ENCODE peak calls at places on chromosomes 11 and 22, in six cellular contexts. S is HCT116, Q is HepG2, R is H1, M is K562, Y is GM12878. L is an unnamed sample.

GRCh38 chr11:70501026-70501901 is 102.9 kb downstream of the CTTN start:
- DNase-seq in M (no peak), R (no peak), S (no peak), Y (no peak), Q (no peak), L (no peak)

GRCh38 chr11:27716850-27717249 is 16.6 kb upstream of the BDNF start:
- DNase-seq in M (no peak), Y (no peak), R (no peak), S (no peak), Q (no peak), L (no peak)

GRCh38 chr11:67543585-67543984 is 20.3 kb upstream of the CABP2 start:
- DNase-seq in M (no peak), S (no peak), Q (no peak), Y (no peak), R (no peak), L (no peak)

GRCh38 chr11:86811637-86812321 is 11.4 kb downstream of the PRSS23 start:
- DNase-seq in M (no peak), Q (no peak), R (no peak), S (peak), Y (no peak), L (peak)

GRCh38 chr22:23862103-23862502 is 4.4 kb downstream of the SLC2A11 start:
- DNase-seq in Q (no peak), S (peak), R (peak), Y (no peak), M (peak), L (no peak)

GRCh38 chr22:23248583-23248982 is 68.3 kb downstream of the BCR start:
- DNase-seq in R (no peak), M (peak), Q (peak), S (no peak), Y (no peak), L (no peak)

GRCh38 chr11:46826310-46827044 is 19.6 kb downstream of the CKAP5 start:
- DNase-seq in M (peak), Q (peak), S (peak), Y (no peak), R (peak), L (peak)

GRCh38 chr22:40651563-40652501 is 15.3 kb upstream of the MRTFA start:
- DNase-seq in Y (no peak), S (peak), Q (peak), M (peak), R (peak), L (no peak)

GRCh38 chr11:88171982-88172381 is 3.3 kb downstream of the RAB38 start:
- DNase-seq in M (no peak), R (no peak), S (no peak), Q (no peak), Y (no peak), L (no peak)

GRCh38 chr22:37121887-37122591 is 12.5 kb upstream of the TMPRSS6 start:
- DNase-seq in S (no peak), Q (peak), R (no peak), Y (peak), M (no peak), L (no peak)

GRCh38 chr11:108713076-108713790 is 48.4 kb downstream of the DDX10 start:
- DNase-seq in Y (peak), S (no peak), R (no peak), M (no peak), Q (no peak), L (no peak)

GRCh38 chr11:121119444-121119843 is 18.4 kb downstream of the TECTA start:
- DNase-seq in Y (no peak), M (no peak), S (no peak), Q (no peak), R (no peak), L (no peak)

GRCh38 chr11:112270551-112271180 is 10.0 kb upstream of the PLET1 start:
- DNase-seq in M (peak), S (no peak), R (no peak), Q (no peak), Y (no peak), L (no peak)

GRCh38 chr11:106306942-106307341 is 229.5 kb downstream of the AASDHPPT start:
- DNase-seq in Q (no peak), R (no peak), S (no peak), M (no peak), Y (no peak), L (no peak)

GRCh38 chr11:19605500-19606371 is 106.9 kb upstream of the NAV2 start:
- DNase-seq in Y (no peak), R (no peak), M (no peak), S (no peak), Q (no peak), L (no peak)

GRCh38 chr11:72807021-72807693 is 7.1 kb upstream of the ATG16L2 start:
- DNase-seq in M (no peak), R (no peak), S (no peak), Y (no peak), Q (peak), L (no peak)

GRCh38 chr11:46117842-46118241 is 3.4 kb downstream of the PHF21A start:
- DNase-seq in R (no peak), Q (no peak), S (no peak), M (peak), Y (no peak), L (no peak)

GRCh38 chr11:83044958-83045712 is 26.6 kb downstream of the RAB30 start:
- DNase-seq in S (no peak), M (peak), R (no peak), Q (no peak), Y (no peak), L (no peak)

GRCh38 chr11:13338437-13339069 is 61.0 kb downstream of the BMAL1 start:
- DNase-seq in M (peak), R (no peak), S (no peak), Q (no peak), Y (no peak), L (no peak)

GRCh38 chr22:39616051-39616450 is 45.5 kb downstream of the CACNA1I start:
- DNase-seq in Q (no peak), R (no peak), S (no peak), Y (no peak), M (no peak), L (no peak)

GRCh38 chr11:134411887-134412507 is at the start of gene B3GAT1:
- DNase-seq in Y (no peak), R (no peak), M (no peak), Q (no peak), S (no peak), L (no peak)

GRCh38 chr11:71080239-71081097 is 171.9 kb downstream of the SHANK2 start:
- DNase-seq in S (peak), R (peak), Q (peak), M (peak), Y (peak), L (peak)

GRCh38 chr11:2762031-2762380 is 62.2 kb upstream of the KCNQ1OT1 start:
- DNase-seq in R (no peak), Y (no peak), Q (no peak), S (no peak), M (no peak), L (no peak)

GRCh38 chr22:27247691-27248434 is 553.7 kb downstream of the MN1 start:
- DNase-seq in R (no peak), S (no peak), Q (no peak), Y (no peak), M (no peak), L (no peak)

GRCh38 chr11:132158091-132158490 is 787.7 kb downstream of the NTM start:
- DNase-seq in Y (no peak), M (no peak), Q (no peak), R (peak), S (no peak), L (peak)

GRCh38 chr11:132161538-132161937 is 791.1 kb downstream of the NTM start:
- DNase-seq in R (no peak), Q (no peak), M (no peak), Y (no peak), S (no peak), L (no peak)

DNA sequence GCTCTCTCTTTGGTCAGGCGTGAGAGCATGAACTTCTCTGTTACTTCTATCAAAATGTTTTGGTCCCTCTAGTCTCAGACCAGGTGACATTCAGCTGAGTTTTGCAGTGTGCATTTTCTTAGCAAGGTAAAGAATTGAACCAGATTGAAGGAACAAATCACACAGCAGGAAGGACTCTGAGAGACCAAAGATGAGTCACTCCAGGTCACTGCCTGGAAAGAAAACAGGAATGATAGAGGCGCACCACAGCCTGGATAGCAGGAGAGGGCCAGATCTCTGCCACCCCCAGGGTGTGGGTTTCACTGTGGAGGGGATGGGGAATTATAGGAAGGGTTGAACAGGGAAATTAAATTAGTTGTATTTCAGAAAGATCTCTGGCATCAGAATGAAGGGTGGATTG is 788.3 kb downstream of the NTM start:
- DNase-seq in Y (no peak), S (no peak), Q (no peak), M (no peak), R (no peak), L (no peak)
- TF ChIP-seq YY1 in Y (no peak), S (no peak), Q (no peak), M (no peak), R (no peak), L (no peak)

GRCh38 chr11:122981388-122982264 is at the start of gene BSX:
- DNase-seq in R (peak), S (no peak), Y (no peak), M (peak), Q (peak), L (peak)
- TF ChIP-seq ZNF274 in R (no peak), S (no peak), Y (no peak), M (no peak), Q (no peak), L (no peak)

DNA sequence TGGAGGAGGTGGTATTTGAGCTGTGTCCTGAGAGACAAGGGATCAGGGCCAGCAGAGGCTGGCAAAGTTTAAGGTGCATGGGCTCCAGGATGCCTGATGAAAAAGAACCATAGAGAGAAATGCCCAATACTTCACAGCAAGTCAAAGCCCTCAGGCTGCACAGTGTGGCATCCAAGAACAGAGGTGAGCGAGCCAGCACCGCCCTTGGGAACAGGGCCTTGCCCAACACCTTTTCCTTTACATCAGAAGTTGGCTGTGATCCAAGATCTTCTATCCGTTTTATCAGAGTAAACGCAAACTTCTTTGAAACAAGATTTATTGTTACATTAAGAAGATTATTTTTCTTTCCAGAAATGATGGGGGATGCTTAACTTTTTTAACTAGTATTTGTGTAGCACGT is 1.4 kb downstream of the B3GNT6 start:
- DNase-seq in M (no peak), Y (no peak), S (no peak), R (no peak), Q (no peak), L (no peak)
- TF ChIP-seq YY1 in M (no peak), Y (no peak), S (no peak), R (no peak), Q (no peak), L (no peak)

GRCh38 chr11:17561466-17562001 is 14.5 kb downstream of the OTOG start:
- DNase-seq in S (no peak), Y (no peak), R (no peak), M (no peak), Q (no peak), L (no peak)

GRCh38 chr11:17564687-17565042 is 17.6 kb downstream of the OTOG start:
- DNase-seq in Q (no peak), S (no peak), M (peak), R (peak), Y (no peak), L (no peak)

GRCh38 chr11:17563961-17564686 is 17.1 kb downstream of the OTOG start:
- DNase-seq in M (no peak), R (no peak), Q (no peak), Y (no peak), S (no peak), L (no peak)

GRCh38 chr11:17561111-17561415 is 14.0 kb downstream of the OTOG start:
- DNase-seq in Q (no peak), R (no peak), Y (no peak), S (no peak), M (no peak), L (no peak)

DNA sequence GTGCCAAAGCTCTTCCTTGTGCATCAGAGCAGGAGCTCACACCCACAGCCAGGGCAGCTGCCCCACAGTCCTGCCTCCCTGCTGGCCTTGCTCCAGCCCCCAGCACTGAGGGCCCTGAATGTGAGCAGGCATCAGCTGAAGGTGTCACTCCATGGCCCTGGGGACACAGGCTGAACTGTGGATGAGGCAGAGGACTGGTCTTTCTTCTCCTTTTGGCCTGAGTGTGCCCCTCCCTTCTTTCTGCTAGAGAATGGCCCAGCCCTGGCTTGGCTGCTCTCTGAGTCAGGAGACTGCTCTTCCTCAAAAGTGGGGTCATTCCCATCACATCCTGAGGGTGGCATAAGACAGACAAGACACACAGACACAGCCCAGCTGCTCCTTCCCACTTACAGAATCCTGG is 16.2 kb downstream of the OTOG start:
- DNase-seq in Q (no peak), R (no peak), S (no peak), M (no peak), Y (no peak), L (no peak)
- TF ChIP-seq ZNF274 in Q (no peak), R (no peak), S (no peak), M (no peak), Y (no peak), L (no peak)

DNA sequence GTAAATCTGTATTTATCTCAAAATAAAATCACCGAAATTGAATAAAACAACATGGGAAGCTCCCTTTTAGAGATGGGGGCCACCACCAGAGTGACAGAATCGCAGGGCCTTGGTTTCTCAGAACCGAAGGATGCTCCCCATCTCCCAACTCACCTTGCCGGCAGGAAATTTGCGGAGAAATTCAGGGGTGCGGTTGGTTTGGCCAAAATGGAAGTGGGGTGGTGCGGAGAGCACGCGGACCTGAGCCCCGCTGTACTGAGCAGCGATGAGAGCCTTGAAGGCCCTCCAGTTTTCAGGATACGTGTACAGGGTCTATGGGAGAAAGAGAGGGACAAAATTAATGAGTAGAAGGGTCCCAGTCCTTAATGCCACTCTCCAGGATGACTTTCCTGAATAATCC is 1.3 kb downstream of the EEF1G start:
- DNase-seq in S (no peak), M (no peak), Y (no peak), R (no peak), Q (no peak), L (no peak)
- TF ChIP-seq YY1 in S (no peak), M (no peak), Y (no peak), R (no peak), Q (no peak), L (no peak)

GRCh38 chr11:35798983-35799382 is 136.4 kb downstream of the TRIM44 start:
- DNase-seq in M (no peak), Q (no peak), R (no peak), S (no peak), Y (no peak), L (no peak)

GRCh38 chr11:35794850-35795249 is 132.3 kb downstream of the TRIM44 start:
- DNase-seq in Y (no peak), S (no peak), R (no peak), M (no peak), Q (no peak), L (no peak)

GRCh38 chr11:35798423-35798822 is 135.8 kb downstream of the TRIM44 start:
- DNase-seq in Q (no peak), S (no peak), R (no peak), Y (no peak), M (no peak), L (no peak)

GRCh38 chr11:35799655-35800054 is 137.1 kb downstream of the TRIM44 start:
- DNase-seq in M (no peak), Q (no peak), R (no peak), Y (no peak), S (no peak), L (no peak)

GRCh38 chr11:35796542-35796941 is 134.0 kb downstream of the TRIM44 start:
- DNase-seq in R (no peak), Q (no peak), S (no peak), Y (no peak), M (no peak), L (no peak)
- TF ChIP-seq ZNF274 in R (no peak), Q (no peak), S (no peak), Y (no peak), M (no peak), L (no peak)

GRCh38 chr11:93532285-93532789 is 10.9 kb downstream of the SMCO4 start:
- DNase-seq in R (no peak), M (no peak), Q (no peak), Y (no peak), S (no peak), L (no peak)
- TF ChIP-seq YY1 in R (no peak), M (no peak), Q (no peak), Y (no peak), S (no peak), L (no peak)

DNA sequence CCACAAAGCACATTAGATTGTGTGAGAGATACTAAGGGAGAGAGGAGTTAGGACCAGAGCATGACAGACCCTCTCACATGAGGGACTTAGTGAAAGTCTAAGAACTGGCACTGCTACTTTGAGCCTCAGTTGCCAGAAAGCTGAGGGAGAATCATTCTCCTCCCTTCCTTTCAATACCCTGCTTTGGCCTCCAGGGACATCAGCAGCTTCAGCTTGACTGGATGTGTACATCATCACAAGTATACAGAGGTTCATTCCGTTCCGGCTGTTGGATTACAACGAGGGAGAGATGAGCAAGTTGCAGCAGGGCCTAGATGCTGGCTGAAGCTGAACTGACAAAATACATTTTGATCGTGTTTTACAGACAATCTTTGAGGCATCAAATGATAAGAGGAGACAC is 15.7 kb upstream of the ANO5 start:
- DNase-seq in Q (peak), Y (no peak), M (no peak), S (no peak), R (no peak), L (no peak)
- TF ChIP-seq ZNF274 in Q (no peak), Y (no peak), M (no peak), S (no peak), R (no peak), L (no peak)

GRCh38 chr11:15038963-15039362 is 34.4 kb upstream of the CALCB start:
- DNase-seq in Q (no peak), R (no peak), S (peak), M (no peak), Y (no peak), L (no peak)
- TF ChIP-seq YY1 in Q (no peak), R (no peak), S (no peak), M (no peak), Y (no peak), L (no peak)